ENCODE peak calls at places on chromosomes 16 and 17, in nine cellular contexts. One of them, this sample, is unnamed.

GRCh38 chr16:57471209-57471608 is 8.7 kb downstream of the POLR2C start:
- DNase-seq in cardiac septum: peak
- DNase-seq in NCI-H2081: no peak
- DNase-seq in activated T-helper 2 cell treated with anti-CD3 and anti-CD28 coated beads, Interferon-gamma antibody, Interleukin-2, Interleukin-4, amounts not matched to agents 10 μg/mL and 5 μg/mL and 100 μg/mL, durations not matched to agents 14 hours and 24 hours and 36 hours: no peak
- DNase-seq in T-helper 2 cell: no peak
- DNase-seq in activated gamma-delta T cell: no peak
- DNase-seq in activated naive CD8-positive, alpha-beta T cell treated with anti-CD3 and anti-CD28 coated beads for 36 hours: no peak
- DNase-seq in pancreas: no peak
- DNase-seq in Calu3: no peak
- DNase-seq in this sample: no peak

GRCh38 chr17:79065105-79065670 is 9.4 kb upstream of the ENGASE start:
- DNase-seq in activated naive CD8-positive, alpha-beta T cell treated with anti-CD3 and anti-CD28 coated beads for 36 hours: peak
- DNase-seq in T-helper 2 cell: peak
- DNase-seq in activated gamma-delta T cell: no peak
- DNase-seq in pancreas: no peak
- DNase-seq in NCI-H2081: peak
- DNase-seq in cardiac septum: no peak
- DNase-seq in activated T-helper 2 cell treated with anti-CD3 and anti-CD28 coated beads, Interferon-gamma antibody, Interleukin-2, Interleukin-4, amounts not matched to agents 10 μg/mL and 5 μg/mL and 100 μg/mL, durations not matched to agents 14 hours and 24 hours and 36 hours: peak
- DNase-seq in Calu3: peak
- DNase-seq in this sample: peak

GRCh38 chr16:66616592-66616991 is 12.1 kb downstream of the CMTM3 start:
- DNase-seq in pancreas: no peak
- DNase-seq in cardiac septum: no peak
- DNase-seq in activated T-helper 2 cell treated with anti-CD3 and anti-CD28 coated beads, Interferon-gamma antibody, Interleukin-2, Interleukin-4, amounts not matched to agents 10 μg/mL and 5 μg/mL and 100 μg/mL, durations not matched to agents 14 hours and 24 hours and 36 hours: no peak
- DNase-seq in activated gamma-delta T cell: no peak
- DNase-seq in NCI-H2081: no peak
- DNase-seq in activated naive CD8-positive, alpha-beta T cell treated with anti-CD3 and anti-CD28 coated beads for 36 hours: no peak
- DNase-seq in Calu3: no peak
- DNase-seq in T-helper 2 cell: no peak
- DNase-seq in this sample: no peak

GRCh38 chr17:59353936-59354755 is 22.7 kb downstream of the YPEL2 start:
- DNase-seq in activated gamma-delta T cell: no peak
- DNase-seq in activated naive CD8-positive, alpha-beta T cell treated with anti-CD3 and anti-CD28 coated beads for 36 hours: no peak
- DNase-seq in cardiac septum: no peak
- DNase-seq in T-helper 2 cell: no peak
- DNase-seq in NCI-H2081: no peak
- DNase-seq in pancreas: no peak
- DNase-seq in activated T-helper 2 cell treated with anti-CD3 and anti-CD28 coated beads, Interferon-gamma antibody, Interleukin-2, Interleukin-4, amounts not matched to agents 10 μg/mL and 5 μg/mL and 100 μg/mL, durations not matched to agents 14 hours and 24 hours and 36 hours: no peak
- DNase-seq in Calu3: no peak
- DNase-seq in this sample: no peak

GRCh38 chr16:17657037-17657436 is 186.3 kb upstream of the XYLT1 start:
- DNase-seq in NCI-H2081: no peak
- DNase-seq in Calu3: no peak
- DNase-seq in cardiac septum: no peak
- DNase-seq in activated T-helper 2 cell treated with anti-CD3 and anti-CD28 coated beads, Interferon-gamma antibody, Interleukin-2, Interleukin-4, amounts not matched to agents 10 μg/mL and 5 μg/mL and 100 μg/mL, durations not matched to agents 14 hours and 24 hours and 36 hours: no peak
- DNase-seq in activated gamma-delta T cell: no peak
- DNase-seq in T-helper 2 cell: no peak
- DNase-seq in pancreas: no peak
- DNase-seq in activated naive CD8-positive, alpha-beta T cell treated with anti-CD3 and anti-CD28 coated beads for 36 hours: no peak
- DNase-seq in this sample: no peak

GRCh38 chr17:30137158-30137557 is 20.5 kb downstream of the NSRP1 start:
- DNase-seq in activated gamma-delta T cell: no peak
- DNase-seq in activated T-helper 2 cell treated with anti-CD3 and anti-CD28 coated beads, Interferon-gamma antibody, Interleukin-2, Interleukin-4, amounts not matched to agents 10 μg/mL and 5 μg/mL and 100 μg/mL, durations not matched to agents 14 hours and 24 hours and 36 hours: no peak
- DNase-seq in T-helper 2 cell: no peak
- DNase-seq in Calu3: no peak
- DNase-seq in cardiac septum: no peak
- DNase-seq in pancreas: no peak
- DNase-seq in NCI-H2081: no peak
- DNase-seq in activated naive CD8-positive, alpha-beta T cell treated with anti-CD3 and anti-CD28 coated beads for 36 hours: no peak
- DNase-seq in this sample: no peak

GRCh38 chr16:77359065-77359502 is 75.8 kb downstream of the ADAMTS18 start:
- DNase-seq in T-helper 2 cell: no peak
- DNase-seq in activated gamma-delta T cell: no peak
- DNase-seq in activated T-helper 2 cell treated with anti-CD3 and anti-CD28 coated beads, Interferon-gamma antibody, Interleukin-2, Interleukin-4, amounts not matched to agents 10 μg/mL and 5 μg/mL and 100 μg/mL, durations not matched to agents 14 hours and 24 hours and 36 hours: no peak
- DNase-seq in cardiac septum: no peak
- DNase-seq in pancreas: no peak
- DNase-seq in activated naive CD8-positive, alpha-beta T cell treated with anti-CD3 and anti-CD28 coated beads for 36 hours: no peak
- DNase-seq in NCI-H2081: no peak
- DNase-seq in Calu3: peak
- DNase-seq in this sample: no peak

GRCh38 chr16:57941016-57941656 is 29.8 kb downstream of the CNGB1 start:
- DNase-seq in T-helper 2 cell: no peak
- DNase-seq in cardiac septum: no peak
- DNase-seq in pancreas: peak
- DNase-seq in activated gamma-delta T cell: no peak
- DNase-seq in NCI-H2081: peak
- DNase-seq in Calu3: peak
- DNase-seq in activated T-helper 2 cell treated with anti-CD3 and anti-CD28 coated beads, Interferon-gamma antibody, Interleukin-2, Interleukin-4, amounts not matched to agents 10 μg/mL and 5 μg/mL and 100 μg/mL, durations not matched to agents 14 hours and 24 hours and 36 hours: no peak
- DNase-seq in activated naive CD8-positive, alpha-beta T cell treated with anti-CD3 and anti-CD28 coated beads for 36 hours: no peak
- DNase-seq in this sample: no peak

GRCh38 chr17:75908201-75908600 is 3.5 kb upstream of the MRPL38 start:
- DNase-seq in activated gamma-delta T cell: no peak
- DNase-seq in T-helper 2 cell: no peak
- DNase-seq in activated naive CD8-positive, alpha-beta T cell treated with anti-CD3 and anti-CD28 coated beads for 36 hours: no peak
- DNase-seq in cardiac septum: no peak
- DNase-seq in Calu3: no peak
- DNase-seq in NCI-H2081: no peak
- DNase-seq in pancreas: no peak
- DNase-seq in activated T-helper 2 cell treated with anti-CD3 and anti-CD28 coated beads, Interferon-gamma antibody, Interleukin-2, Interleukin-4, amounts not matched to agents 10 μg/mL and 5 μg/mL and 100 μg/mL, durations not matched to agents 14 hours and 24 hours and 36 hours: no peak
- DNase-seq in this sample: no peak

GRCh38 chr16:13835357-13835756 is 84.6 kb upstream of the ERCC4 start:
- DNase-seq in Calu3: no peak
- DNase-seq in NCI-H2081: no peak
- DNase-seq in activated naive CD8-positive, alpha-beta T cell treated with anti-CD3 and anti-CD28 coated beads for 36 hours: no peak
- DNase-seq in pancreas: no peak
- DNase-seq in T-helper 2 cell: no peak
- DNase-seq in activated gamma-delta T cell: no peak
- DNase-seq in cardiac septum: no peak
- DNase-seq in activated T-helper 2 cell treated with anti-CD3 and anti-CD28 coated beads, Interferon-gamma antibody, Interleukin-2, Interleukin-4, amounts not matched to agents 10 μg/mL and 5 μg/mL and 100 μg/mL, durations not matched to agents 14 hours and 24 hours and 36 hours: no peak
- DNase-seq in this sample: no peak

GRCh38 chr17:35917519-35918213 is 12.9 kb downstream of the RDM1 start:
- DNase-seq in T-helper 2 cell: no peak
- DNase-seq in activated naive CD8-positive, alpha-beta T cell treated with anti-CD3 and anti-CD28 coated beads for 36 hours: no peak
- DNase-seq in pancreas: no peak
- DNase-seq in Calu3: no peak
- DNase-seq in activated T-helper 2 cell treated with anti-CD3 and anti-CD28 coated beads, Interferon-gamma antibody, Interleukin-2, Interleukin-4, amounts not matched to agents 10 μg/mL and 5 μg/mL and 100 μg/mL, durations not matched to agents 14 hours and 24 hours and 36 hours: no peak
- DNase-seq in NCI-H2081: no peak
- DNase-seq in activated gamma-delta T cell: no peak
- DNase-seq in cardiac septum: no peak
- DNase-seq in this sample: no peak

GRCh38 chr16:83187404-83187803 is 560.6 kb downstream of the CDH13 start:
- DNase-seq in T-helper 2 cell: no peak
- DNase-seq in Calu3: no peak
- DNase-seq in NCI-H2081: no peak
- DNase-seq in activated naive CD8-positive, alpha-beta T cell treated with anti-CD3 and anti-CD28 coated beads for 36 hours: peak
- DNase-seq in activated T-helper 2 cell treated with anti-CD3 and anti-CD28 coated beads, Interferon-gamma antibody, Interleukin-2, Interleukin-4, amounts not matched to agents 10 μg/mL and 5 μg/mL and 100 μg/mL, durations not matched to agents 14 hours and 24 hours and 36 hours: no peak
- DNase-seq in cardiac septum: no peak
- DNase-seq in activated gamma-delta T cell: no peak
- DNase-seq in pancreas: no peak
- DNase-seq in this sample: no peak

GRCh38 chr17:76918811-76919210 is 50.6 kb downstream of the MGAT5B start:
- DNase-seq in NCI-H2081: no peak
- DNase-seq in cardiac septum: no peak
- DNase-seq in activated gamma-delta T cell: no peak
- DNase-seq in activated naive CD8-positive, alpha-beta T cell treated with anti-CD3 and anti-CD28 coated beads for 36 hours: no peak
- DNase-seq in activated T-helper 2 cell treated with anti-CD3 and anti-CD28 coated beads, Interferon-gamma antibody, Interleukin-2, Interleukin-4, amounts not matched to agents 10 μg/mL and 5 μg/mL and 100 μg/mL, durations not matched to agents 14 hours and 24 hours and 36 hours: no peak
- DNase-seq in pancreas: no peak
- DNase-seq in T-helper 2 cell: no peak
- DNase-seq in Calu3: no peak
- DNase-seq in this sample: no peak

GRCh38 chr17:41697122-41697962 is 8.7 kb downstream of the EIF1 start:
- DNase-seq in pancreas: no peak
- DNase-seq in activated T-helper 2 cell treated with anti-CD3 and anti-CD28 coated beads, Interferon-gamma antibody, Interleukin-2, Interleukin-4, amounts not matched to agents 10 μg/mL and 5 μg/mL and 100 μg/mL, durations not matched to agents 14 hours and 24 hours and 36 hours: no peak
- DNase-seq in Calu3: no peak
- DNase-seq in cardiac septum: no peak
- DNase-seq in activated gamma-delta T cell: no peak
- DNase-seq in T-helper 2 cell: no peak
- DNase-seq in activated naive CD8-positive, alpha-beta T cell treated with anti-CD3 and anti-CD28 coated beads for 36 hours: no peak
- DNase-seq in NCI-H2081: no peak
- DNase-seq in this sample: no peak